ENCODE peak calls at places on chromosomes 11 and 22, in seven cellular contexts. R, G, T, H, E, O and C are unnamed samples. For H3K4me1, the result is how much of the 10 kb centered on the place peaks cover.

GRCh38 chr11:112732031-112732430 is 229.2 kb upstream of the NCAM1 start:
- DNase-seq in R (no peak), G (no peak), T (no peak), H (no peak), E (no peak), O (no peak), C (no peak)

GRCh38 chr11:18731949-18732821 is 6.2 kb upstream of the IGSF22 start:
- DNase-seq in R (peak), G (peak), T (peak), H (no peak), E (peak), O (peak), C (no peak)

GRCh38 chr11:64894070-64894811 is 15.8 kb upstream of the EHD1 start:
- DNase-seq in R (peak), G (peak), T (peak), H (peak), E (peak), O (no peak), C (peak)

GRCh38 chr11:102836290-102836875 is 7.0 kb downstream of the MMP3 start:
- DNase-seq in R (peak), G (no peak), T (no peak), H (no peak), E (no peak), O (no peak), C (no peak)

GRCh38 chr22:50473088-50473487 is 1.7 kb downstream of the SBF1 start:
- DNase-seq in R (no peak), G (no peak), T (no peak), H (peak), E (no peak), O (peak), C (no peak)

GRCh38 chr11:111635706-111636045 is 33.4 kb downstream of the SIK2 start:
- DNase-seq in R (peak), G (peak), T (no peak), H (no peak), E (peak), O (no peak), C (peak)

GRCh38 chr11:62560566-62561103 is 13.1 kb downstream of the EEF1G start:
- DNase-seq in R (peak), G (peak), T (peak), H (peak), E (peak), O (peak), C (peak)

GRCh38 chr11:122668562-122669090 is 13.1 kb downstream of the UBASH3B start:
- DNase-seq in R (peak), G (no peak), T (no peak), H (no peak), E (no peak), O (peak), C (no peak)

GRCh38 chr11:1116104-1116503 is 41.4 kb downstream of the MUC2 start:
- DNase-seq in R (no peak), G (no peak), T (peak), H (no peak), E (no peak), O (no peak), C (peak)

GRCh38 chr11:109039611-109040010 is 374.7 kb downstream of the DDX10 start:
- DNase-seq in R (no peak), G (no peak), T (no peak), H (no peak), E (no peak), O (no peak), C (no peak)

GRCh38 chr22:47794851-47795250 is 1032.4 kb downstream of the TBC1D22A start:
- DNase-seq in R (no peak), G (no peak), T (no peak), H (no peak), E (no peak), O (no peak), C (no peak)

GRCh38 chr22:50676661-50677492 is 4.3 kb downstream of the SHANK3 start:
- DNase-seq in R (no peak), G (no peak), T (peak), H (no peak), E (no peak), O (no peak), C (no peak)

GRCh38 chr22:29151316-29151715 is 54.4 kb upstream of the EMID1 start:
- DNase-seq in R (no peak), G (peak), T (no peak), H (no peak), E (no peak), O (no peak), C (peak)

GRCh38 chr11:32830413-32830738 is 649 bp downstream of the PRRG4 start:
- DNase-seq in R (no peak), G (no peak), T (no peak), H (peak), E (no peak), O (no peak), C (no peak)

GRCh38 chr11:123034587-123034986 is 27.3 kb downstream of the HSPA8 start:
- DNase-seq in R (no peak), G (no peak), T (no peak), H (no peak), E (no peak), O (no peak), C (no peak)

GRCh38 chr22:23179381-23180294 is 671 bp upstream of the BCR start:
- DNase-seq in R (no peak), G (peak), T (no peak), H (no peak), E (peak), O (no peak), C (peak)

GRCh38 chr11:102384419-102385052 is 37.5 kb downstream of the BIRC2 start:
- DNase-seq in R (no peak), G (peak), T (no peak), H (no peak), E (peak), O (no peak), C (no peak)

GRCh38 chr11:117456027-117456720 is 128.5 kb downstream of the CEP164 start:
- DNase-seq in R (no peak), G (no peak), T (no peak), H (no peak), E (no peak), O (no peak), C (no peak)

GRCh38 chr11:118417801-118418200 is 16.4 kb downstream of the ATP5MG start:
- DNase-seq in R (no peak), G (no peak), T (no peak), H (no peak), E (no peak), O (no peak), C (no peak)

GRCh38 chr22:25021409-25021808 is 68.9 kb downstream of the KIAA1671 start:
- DNase-seq in R (no peak), G (no peak), T (no peak), H (no peak), E (no peak), O (no peak), C (no peak)

GRCh38 chr11:65069217-65069616 is 10.9 kb upstream of the NAALADL1 start:
- DNase-seq in R (peak), G (no peak), T (no peak), H (peak), E (no peak), O (no peak), C (no peak)

GRCh38 chr22:23689414-23689813 is 1.4 kb upstream of the RGL4 start:
- DNase-seq in R (no peak), G (no peak), T (no peak), H (no peak), E (no peak), O (no peak), C (no peak)

DNA sequence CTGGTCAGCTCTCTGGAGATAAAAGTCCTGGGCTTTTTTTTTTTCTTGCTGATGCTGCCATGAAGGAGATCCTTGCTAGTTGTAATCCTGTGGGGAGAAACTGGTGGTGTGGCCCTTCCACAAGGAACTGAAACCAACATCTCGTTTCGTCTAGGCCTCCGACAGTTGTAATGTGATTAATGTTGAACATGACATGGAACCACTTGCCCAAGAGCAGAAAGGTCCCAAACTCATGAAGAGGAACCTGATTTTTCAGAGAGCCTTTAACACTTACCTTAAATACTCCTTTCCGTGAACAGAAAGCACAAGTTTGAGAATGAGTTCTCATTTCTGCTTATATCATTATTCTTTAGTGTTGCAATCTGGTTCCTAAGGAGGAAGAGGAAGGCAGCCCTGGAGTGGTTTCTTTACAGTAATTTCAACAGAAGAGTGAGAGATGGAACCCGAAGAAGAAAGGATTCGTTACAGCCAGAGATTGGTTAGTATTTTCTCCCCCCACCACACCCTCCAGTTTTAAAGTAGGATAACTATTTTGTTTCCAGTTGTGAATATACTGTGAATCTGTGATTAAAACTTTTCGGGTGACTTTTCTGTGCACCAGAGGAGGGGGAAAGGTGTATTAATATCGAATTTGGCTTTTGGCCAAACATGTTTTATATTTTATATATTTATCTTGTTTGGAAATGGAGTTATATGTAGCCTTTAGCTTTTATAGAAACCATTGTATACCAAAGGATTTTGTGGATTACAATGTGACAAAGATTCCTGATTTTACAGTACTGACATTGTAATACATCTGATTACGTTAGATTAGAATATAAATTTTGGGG is 2.0 kb downstream of the KDM2A start:
- DNase-seq in R (peak), G (no peak), T (no peak), H (no peak), E (no peak), O (no peak), C (peak)
- TF ChIP-seq POLR2A in R (no peak), G (no peak), T (peak), H (no peak), E (no peak), O (no peak), C (no peak)

GRCh38 chr22:17890892-17891291 is 116.6 kb upstream of the BID start:
- DNase-seq in R (no peak), G (no peak), T (no peak), H (no peak), E (no peak), O (no peak), C (no peak)

GRCh38 chr22:17893900-17894299 is 119.6 kb upstream of the BID start:
- DNase-seq in R (no peak), G (no peak), T (peak), H (peak), E (no peak), O (no peak), C (no peak)

GRCh38 chr22:17888855-17889254 is 114.6 kb upstream of the BID start:
- DNase-seq in R (peak), G (no peak), T (no peak), H (no peak), E (no peak), O (no peak), C (no peak)

GRCh38 chr22:17890245-17890671 is 116.0 kb upstream of the BID start:
- DNase-seq in R (peak), G (no peak), T (peak), H (no peak), E (no peak), O (no peak), C (no peak)

GRCh38 chr22:17891427-17892167 is 117.3 kb upstream of the BID start:
- DNase-seq in R (no peak), G (no peak), T (peak), H (peak), E (no peak), O (no peak), C (no peak)
- TF ChIP-seq CTCF in R (peak), G (no peak), T (peak), H (peak), E (peak), O (peak), C (peak)

GRCh38 chr22:46087336-46087690 is 63.0 kb upstream of the PPARA start:
- DNase-seq in R (no peak), G (no peak), T (no peak), H (no peak), E (no peak), O (no peak), C (no peak)
- H3K4me1 ChIP-seq in R (under half), G (half or more), T (under half), H (under half), E (under half), O (under half), C (half or more)

DNA sequence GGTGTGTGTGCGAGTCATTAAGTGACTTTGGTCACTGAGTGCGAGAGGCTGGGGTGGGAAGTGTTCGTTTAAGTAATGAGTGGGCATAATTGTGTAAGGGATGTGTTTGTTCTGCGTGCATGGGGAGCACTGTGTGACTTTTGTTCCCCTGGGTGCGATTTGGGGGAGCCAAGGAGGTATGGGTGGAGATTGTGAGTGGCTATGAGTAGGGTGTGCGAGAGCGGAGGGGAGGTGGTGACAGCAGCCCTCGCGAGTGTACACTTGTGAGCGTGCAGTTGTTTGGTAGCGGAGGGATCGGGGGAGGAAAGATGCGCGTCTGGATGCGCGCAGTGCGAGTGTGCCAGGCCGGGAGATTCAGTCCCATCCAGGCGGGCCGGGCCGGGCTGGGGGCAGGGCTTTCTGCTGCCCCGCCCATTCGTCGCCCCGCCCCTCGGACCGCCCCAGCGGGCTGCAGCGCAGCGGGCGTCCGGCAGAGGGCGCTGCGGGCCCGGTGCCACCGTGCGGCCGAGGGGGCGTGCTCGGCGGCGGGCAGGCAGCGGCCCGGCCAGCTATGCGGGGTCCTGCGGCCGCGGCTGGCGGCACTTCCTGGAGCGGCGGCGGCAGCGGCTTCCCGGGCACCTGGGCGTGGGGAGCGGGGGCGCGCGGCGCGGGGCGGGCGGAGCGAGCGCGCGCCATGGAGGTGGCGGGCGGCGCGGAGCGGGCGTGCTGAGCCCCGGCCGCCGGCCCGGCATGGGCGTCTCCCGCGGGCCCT is at the start of gene DGKZ:
- DNase-seq in R (peak), G (peak), T (peak), H (peak), E (peak), O (peak), C (peak)
- TF ChIP-seq POLR2A in R (no peak), G (no peak), T (peak), H (no peak), E (no peak), O (peak), C (no peak)

DNA sequence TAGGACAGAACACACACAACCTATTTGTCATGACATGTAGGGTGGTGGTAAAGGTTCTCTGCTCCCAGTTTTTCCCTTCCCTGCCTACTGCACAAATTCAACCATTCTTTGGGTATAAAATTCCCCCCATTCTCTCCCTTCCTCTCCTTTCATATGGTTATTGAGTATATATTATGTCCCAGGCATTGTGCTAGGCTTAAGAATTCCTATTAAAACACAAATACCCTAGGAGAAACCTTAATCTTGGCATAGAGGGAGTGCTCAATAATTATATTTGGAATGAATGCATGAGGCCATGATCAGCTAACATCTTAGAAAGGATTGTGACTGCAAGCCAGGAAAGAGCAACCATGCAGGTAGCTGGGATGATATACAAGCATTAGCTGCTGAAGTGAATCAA is 120.4 kb upstream of the MTMR2 start:
- DNase-seq in R (no peak), G (no peak), T (no peak), H (no peak), E (no peak), O (no peak), C (no peak)
- TF ChIP-seq CTCF in R (no peak), G (no peak), T (no peak), H (no peak), E (no peak), O (no peak), C (no peak)

DNA sequence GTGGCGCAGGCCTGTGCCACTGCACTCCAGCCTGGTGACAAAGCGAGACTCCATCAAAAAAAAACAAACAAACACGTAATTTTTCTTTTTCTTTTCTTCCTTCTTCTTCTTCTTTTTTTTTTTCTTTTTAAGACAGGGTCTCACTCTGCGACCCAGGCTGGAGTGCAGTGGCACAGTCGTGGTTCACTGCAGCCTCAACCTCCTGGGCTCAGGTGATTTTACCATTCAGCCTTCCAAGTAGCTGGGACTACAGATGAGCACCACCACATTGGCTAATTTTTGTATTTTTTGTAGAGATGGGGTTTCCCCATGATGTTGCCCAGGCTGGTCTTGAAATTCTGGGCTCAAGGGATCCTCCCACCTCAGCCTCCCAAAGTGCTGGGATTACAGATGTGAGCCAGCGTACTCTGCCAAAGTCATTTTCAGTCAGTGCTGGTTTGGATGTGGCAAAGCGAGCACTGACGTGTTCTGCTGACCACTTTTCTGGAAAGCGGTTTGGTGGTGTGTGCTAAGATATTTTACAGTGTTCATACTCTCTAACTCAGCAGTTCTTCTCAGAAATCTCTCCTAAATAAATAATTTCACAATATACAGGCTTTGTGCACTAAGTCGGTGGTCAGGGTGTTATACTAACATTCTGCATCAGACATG is 10.7 kb downstream of the FAM118A start:
- DNase-seq in R (peak), G (no peak), T (no peak), H (no peak), E (no peak), O (no peak), C (no peak)
- H3K4me1 ChIP-seq in R (under half), G (under half), T (under half), H (half or more), E (under half), O (under half), C (under half)

GRCh38 chr11:8690374-8691342 is 8.1 kb downstream of the RPL27A start:
- DNase-seq in R (no peak), G (no peak), T (no peak), H (no peak), E (no peak), O (no peak), C (no peak)

GRCh38 chr11:8688414-8689362 is 6.1 kb downstream of the RPL27A start:
- DNase-seq in R (peak), G (peak), T (peak), H (peak), E (peak), O (peak), C (peak)

GRCh38 chr11:8692417-8692816 is 9.8 kb downstream of the RPL27A start:
- DNase-seq in R (no peak), G (no peak), T (peak), H (no peak), E (no peak), O (no peak), C (no peak)

GRCh38 chr11:8691601-8692000 is 9.0 kb downstream of the RPL27A start:
- DNase-seq in R (no peak), G (no peak), T (no peak), H (no peak), E (no peak), O (no peak), C (no peak)

DNA sequence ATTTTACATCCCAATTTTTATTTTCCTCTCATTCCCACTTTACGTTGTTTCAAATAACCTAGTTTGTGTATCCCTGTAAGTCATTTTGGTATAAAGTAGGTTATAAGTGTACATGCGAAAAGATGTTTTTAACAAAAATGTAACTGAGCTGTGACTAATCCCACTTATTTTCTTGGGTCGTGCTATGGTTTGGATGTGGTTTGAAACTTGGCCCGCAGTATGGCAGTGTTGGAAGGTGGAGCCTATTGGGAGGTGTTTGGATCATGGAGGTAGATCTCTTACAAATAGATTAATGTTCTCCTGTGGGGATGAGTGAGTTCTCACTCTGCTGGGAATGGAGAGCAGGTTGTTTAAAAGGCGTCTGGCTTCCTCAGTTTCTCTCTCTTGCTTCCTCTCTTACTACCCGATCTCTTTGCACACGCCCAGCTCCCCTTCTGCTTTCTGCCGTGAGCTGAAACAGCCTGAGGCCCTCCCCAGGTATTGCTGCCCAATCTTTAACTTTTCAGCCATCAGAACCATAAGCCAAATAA is 7.2 kb downstream of the RPL27A start:
- DNase-seq in R (peak), G (no peak), T (no peak), H (no peak), E (no peak), O (no peak), C (no peak)
- TF ChIP-seq POLR2A in R (no peak), G (no peak), T (no peak), H (peak), E (no peak), O (no peak), C (no peak)

DNA sequence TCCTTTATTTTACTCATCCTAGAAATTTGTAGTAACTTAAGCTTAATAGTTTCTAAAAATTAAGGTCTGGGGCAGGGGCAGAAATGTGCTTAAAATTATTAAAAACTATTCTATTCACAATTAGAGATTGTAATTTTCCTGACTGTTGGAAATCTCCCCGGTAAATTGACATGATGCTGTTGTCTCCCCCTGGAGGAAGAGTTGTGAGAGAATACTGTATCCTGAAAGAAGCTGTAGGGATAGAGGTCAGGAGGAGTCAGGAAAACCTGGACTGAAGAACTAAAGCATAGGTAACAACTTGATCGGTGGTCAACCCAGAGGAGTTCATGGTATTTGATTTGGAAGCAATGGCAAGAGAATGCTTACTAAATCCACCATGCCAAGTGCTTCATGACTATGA is 16.2 kb upstream of the ESAM start:
- DNase-seq in R (no peak), G (no peak), T (no peak), H (no peak), E (no peak), O (peak), C (no peak)
- TF ChIP-seq CTCF in R (no peak), G (no peak), T (peak), H (no peak), E (no peak), O (peak), C (no peak)

GRCh38 chr11:44389963-44390605 is 80.1 kb upstream of the ALX4 start:
- DNase-seq in R (no peak), G (no peak), T (no peak), H (no peak), E (no peak), O (no peak), C (no peak)
- H3K4me1 ChIP-seq in R (under half), G (under half), T (under half), H (under half), E (under half), O (under half), C (under half)